ENCODE peak calls at places on chromosomes 16 and 17, in eight cellular contexts. C is heart left ventricle; F is pancreas; T is WTC11; L is CD4-positive, alpha-beta T cell; G is heart right ventricle; P is upper lobe of right lung; R is thoracic aorta. K is an unnamed sample.

GRCh38 chr16:87416826-87417471 is 24.8 kb downstream of the MAP1LC3B start:
- DNase-seq in C (no peak), L (no peak), R (no peak), F (no peak), P (no peak), T (no peak), G (no peak), K (no peak)

GRCh38 chr16:69166221-69166833 is 20.6 kb upstream of the SNTB2 start:
- DNase-seq in G (no peak), R (no peak), L (no peak), C (no peak), T (no peak), F (no peak), P (no peak), K (no peak)

GRCh38 chr17:50354776-50355175 is 8.8 kb downstream of the XYLT2 start:
- DNase-seq in G (no peak), F (no peak), T (no peak), C (no peak), P (peak), R (no peak), L (no peak), K (no peak)

GRCh38 chr16:74680681-74681080 is 14.0 kb upstream of the RFWD3 start:
- DNase-seq in C (no peak), G (no peak), R (no peak), F (no peak), T (no peak), P (no peak), L (no peak), K (no peak)

GRCh38 chr16:49918257-49918656 is 62.3 kb upstream of the ZNF423 start:
- DNase-seq in F (no peak), R (no peak), G (no peak), L (no peak), P (no peak), C (no peak), T (peak), K (no peak)

GRCh38 chr17:50173335-50173941 is 7.6 kb downstream of the SGCA start:
- DNase-seq in P (no peak), L (no peak), R (no peak), C (peak), F (no peak), T (no peak), G (peak), K (no peak)

GRCh38 chr17:65198653-65199382 is 61.6 kb downstream of the RGS9 start:
- DNase-seq in G (peak), L (no peak), P (no peak), F (no peak), R (no peak), C (no peak), T (no peak), K (peak)

GRCh38 chr17:70332356-70332755 is 163.0 kb downstream of the KCNJ2 start:
- DNase-seq in C (no peak), T (no peak), F (no peak), P (no peak), G (no peak), L (no peak), R (no peak), K (no peak)

GRCh38 chr17:65123757-65124675 is 13.2 kb upstream of the RGS9 start:
- DNase-seq in L (no peak), T (no peak), R (no peak), P (no peak), C (no peak), G (no peak), F (no peak), K (no peak)

GRCh38 chr17:10119203-10120112 is 78.9 kb downstream of the GAS7 start:
- DNase-seq in T (no peak), L (no peak), G (no peak), P (peak), R (no peak), F (peak), C (peak), K (no peak)

GRCh38 chr17:79461041-79461440 is 149.8 kb downstream of the RBFOX3 start:
- DNase-seq in P (no peak), L (no peak), R (no peak), C (no peak), F (no peak), T (no peak), G (no peak), K (no peak)

GRCh38 chr16:8713635-8714097 is 39.2 kb downstream of the ABAT start:
- DNase-seq in F (no peak), T (no peak), G (no peak), L (no peak), R (no peak), P (no peak), C (no peak), K (no peak)

GRCh38 chr17:72518810-72519597 is 398.2 kb downstream of the SOX9 start:
- DNase-seq in C (no peak), R (no peak), P (peak), G (no peak), F (peak), T (no peak), L (no peak), K (no peak)

GRCh38 chr17:70365098-70365583 is 195.8 kb downstream of the KCNJ2 start:
- DNase-seq in T (no peak), F (no peak), C (no peak), L (no peak), G (no peak), P (no peak), R (no peak), K (peak)

GRCh38 chr16:88569614-88569984 is 604 bp upstream of the ZC3H18 start:
- DNase-seq in G (no peak), R (no peak), L (no peak), C (no peak), T (peak), F (no peak), P (peak), K (no peak)

GRCh38 chr17:61408151-61409041 is 8.8 kb downstream of the TBX2 start:
- DNase-seq in C (peak), L (no peak), F (no peak), T (peak), R (no peak), P (peak), G (no peak), K (no peak)

GRCh38 chr17:48566717-48567116 is 11.4 kb downstream of the HOXB4 start:
- DNase-seq in T (no peak), P (no peak), R (no peak), F (no peak), C (no peak), L (no peak), G (no peak), K (no peak)

GRCh38 chr17:71173963-71174362 is 946.9 kb upstream of the SOX9 start:
- DNase-seq in R (no peak), G (no peak), T (no peak), C (no peak), P (no peak), F (no peak), L (no peak), K (no peak)

GRCh38 chr17:64732336-64733006 is 70.4 kb upstream of the SMURF2 start:
- DNase-seq in P (no peak), R (no peak), F (no peak), C (peak), L (no peak), T (no peak), G (peak), K (no peak)

GRCh38 chr17:8029121-8029520 is 9.7 kb upstream of the ALOX15B start:
- DNase-seq in C (no peak), R (no peak), P (no peak), L (no peak), T (no peak), G (no peak), F (no peak), K (no peak)

GRCh38 chr16:57000271-57001025 is 11.1 kb downstream of the NLRC5 start:
- DNase-seq in F (no peak), L (no peak), R (peak), C (peak), G (peak), T (no peak), P (no peak), K (peak)

GRCh38 chr17:39845052-39845976 is 18.8 kb downstream of the IKZF3 start:
- DNase-seq in R (no peak), G (no peak), L (no peak), P (no peak), F (no peak), T (no peak), C (no peak), K (no peak)

GRCh38 chr17:17682737-17683675 is 1.7 kb downstream of the RAI1 start:
- DNase-seq in L (peak), C (peak), F (peak), P (peak), T (peak), R (no peak), G (peak), K (peak)

GRCh38 chr16:28915181-28915580 is 9.9 kb downstream of the RABEP2 start:
- DNase-seq in F (no peak), T (no peak), G (no peak), C (no peak), L (no peak), P (no peak), R (no peak), K (no peak)

GRCh38 chr16:66489818-66490217 is 60.1 kb downstream of the TK2 start:
- DNase-seq in F (no peak), T (no peak), L (no peak), G (no peak), P (no peak), R (no peak), C (no peak), K (no peak)

GRCh38 chr17:81254955-81255717 is 16.0 kb downstream of the NDUFAF8 start:
- DNase-seq in L (no peak), T (peak), P (peak), G (peak), F (peak), R (no peak), C (peak), K (no peak)

GRCh38 chr17:80471922-80472321 is 4.5 kb downstream of the NPTX1 start:
- DNase-seq in P (no peak), R (no peak), L (no peak), F (no peak), T (no peak), C (no peak), G (no peak), K (no peak)

GRCh38 chr16:82630688-82631087 is 3.9 kb downstream of the CDH13 start:
- DNase-seq in P (no peak), C (no peak), G (no peak), L (no peak), R (no peak), F (no peak), T (no peak), K (no peak)

GRCh38 chr17:63629627-63630026 is 7.4 kb downstream of the MAP3K3 start:
- DNase-seq in P (no peak), R (no peak), F (no peak), C (no peak), G (no peak), T (no peak), L (no peak), K (no peak)

GRCh38 chr17:40956401-40957254 is 10.1 kb downstream of the KRT39 start:
- DNase-seq in G (no peak), L (no peak), T (no peak), C (no peak), R (no peak), F (no peak), P (no peak), K (no peak)

GRCh38 chr17:67528751-67529436 is 151.8 kb downstream of the PITPNC1 start:
- DNase-seq in T (peak), R (peak), F (peak), C (peak), P (peak), L (no peak), G (peak), K (no peak)

GRCh38 chr16:11955713-11956123 is 9.3 kb upstream of the TNFRSF17 start:
- DNase-seq in T (no peak), P (no peak), F (no peak), G (no peak), L (no peak), R (no peak), C (no peak), K (no peak)

GRCh38 chr16:12747261-12747660 is 56.4 kb downstream of the CPPED1 start:
- DNase-seq in R (no peak), C (no peak), T (no peak), L (no peak), F (no peak), G (no peak), P (no peak), K (no peak)

GRCh38 chr16:88527186-88527936 is 42.8 kb upstream of the ZC3H18 start:
- DNase-seq in G (peak), F (no peak), P (peak), L (peak), C (peak), T (peak), R (no peak), K (peak)

GRCh38 chr17:13957636-13958035 is 111.7 kb upstream of the COX10 start:
- DNase-seq in C (no peak), T (no peak), R (no peak), F (no peak), L (no peak), G (no peak), P (no peak), K (no peak)

GRCh38 chr17:7856081-7856791 is 1.1 kb downstream of the NAA38 start:
- DNase-seq in P (peak), G (peak), T (no peak), L (no peak), C (peak), F (peak), R (no peak), K (no peak)

DNA sequence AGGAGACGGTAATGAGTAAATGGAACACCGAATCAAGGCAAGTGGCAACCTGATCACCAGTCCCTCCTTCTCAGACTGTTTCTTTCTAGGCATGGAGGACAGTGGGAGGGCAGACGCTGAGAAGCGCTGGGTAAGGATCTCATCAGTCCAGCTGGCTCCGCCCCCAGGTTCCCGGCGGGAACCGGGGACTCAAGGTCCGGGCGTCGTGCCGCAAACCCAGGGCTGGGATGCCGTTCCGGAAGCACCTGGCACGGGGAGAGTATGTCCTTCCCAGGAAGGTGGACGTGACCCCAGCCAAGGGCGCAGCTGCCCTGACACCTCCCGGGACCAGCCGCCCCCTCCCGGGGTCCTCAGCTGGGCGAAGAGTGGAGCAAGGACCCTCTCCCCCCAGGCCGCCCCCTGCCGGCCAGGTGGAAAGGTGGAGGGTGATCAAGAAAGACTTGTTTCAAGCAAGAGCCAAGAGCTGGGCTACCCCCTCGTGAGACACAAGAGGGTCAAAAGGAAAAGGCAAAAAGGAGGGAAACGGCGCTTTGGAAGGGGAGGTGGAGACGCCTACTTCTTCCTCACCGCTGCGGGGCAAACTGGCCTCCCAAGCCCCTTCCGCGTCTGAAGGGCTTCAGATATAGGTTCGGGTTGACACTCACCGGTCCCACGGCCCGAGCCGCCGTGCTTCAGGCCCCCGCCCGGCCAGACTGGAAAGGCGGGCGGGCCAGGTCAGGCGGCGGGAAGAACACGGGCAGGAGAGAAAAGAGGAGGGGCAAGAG is at the start of gene MYO19:
- DNase-seq in T (peak), R (no peak), C (peak), F (peak), G (peak), L (peak), P (peak), K (no peak)
- TF ChIP-seq CTCF in T (peak), R (peak), C (peak), F (peak), G (no peak), L (peak), P (peak), K (peak)

GRCh38 chr17:57107498-57108101 is 22.6 kb downstream of the AKAP1 start:
- DNase-seq in T (no peak), R (no peak), G (no peak), F (no peak), P (peak), L (no peak), C (no peak), K (no peak)

GRCh38 chr17:57108656-57109392 is 23.8 kb downstream of the AKAP1 start:
- DNase-seq in F (no peak), C (no peak), T (no peak), R (peak), G (peak), L (no peak), P (no peak), K (no peak)

GRCh38 chr17:57106836-57107497 is 21.9 kb downstream of the AKAP1 start:
- DNase-seq in G (no peak), P (no peak), R (no peak), C (no peak), F (no peak), T (no peak), L (no peak), K (no peak)

GRCh38 chr17:57104461-57105175 is 19.6 kb downstream of the AKAP1 start:
- DNase-seq in L (no peak), P (no peak), F (no peak), C (no peak), T (no peak), G (no peak), R (no peak), K (no peak)

GRCh38 chr17:57106107-57106835 is 21.2 kb downstream of the AKAP1 start:
- DNase-seq in P (no peak), L (no peak), C (no peak), F (no peak), G (no peak), R (no peak), T (peak), K (no peak)
- TF ChIP-seq CTCF in P (peak), L (no peak), C (peak), F (no peak), G (peak), R (peak), T (peak), K (peak)

GRCh38 chr17:19361975-19362292 is 589 bp downstream of the B9D1 start:
- DNase-seq in F (no peak), C (no peak), P (no peak), L (no peak), T (no peak), G (no peak), R (no peak), K (no peak)

GRCh38 chr17:19363460-19364035 is 1.0 kb upstream of the B9D1 start:
- DNase-seq in F (no peak), T (no peak), C (peak), L (no peak), G (no peak), R (no peak), P (no peak), K (no peak)

GRCh38 chr17:19361326-19361725 is 1.2 kb downstream of the B9D1 start:
- DNase-seq in L (no peak), F (no peak), P (no peak), C (no peak), G (no peak), R (no peak), T (no peak), K (no peak)

GRCh38 chr17:19362293-19363113 is at the start of gene B9D1:
- DNase-seq in T (peak), F (peak), R (peak), P (peak), C (peak), L (peak), G (peak), K (peak)

DNA sequence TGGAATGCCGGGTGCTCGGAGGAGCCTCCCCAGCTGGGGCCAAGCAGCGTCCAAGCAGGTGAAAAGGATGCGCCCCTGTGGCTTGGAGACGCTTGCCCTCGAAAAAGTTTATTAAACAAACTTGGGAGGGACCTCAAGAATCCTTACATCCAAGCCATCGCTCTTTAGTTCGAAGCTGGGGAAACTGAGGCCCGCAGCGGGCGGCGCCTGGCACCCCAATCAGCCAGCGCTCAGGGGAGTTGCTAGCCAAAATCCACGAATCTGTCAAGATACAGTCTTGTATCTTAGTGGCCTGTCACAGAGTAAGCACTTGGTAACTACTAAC is 553 bp upstream of the B9D1 start:
- DNase-seq in L (no peak), T (no peak), C (no peak), P (no peak), F (no peak), G (no peak), R (no peak), K (no peak)
- TF ChIP-seq CTCF in L (peak), T (no peak), C (no peak), P (no peak), F (no peak), G (no peak), R (peak), K (no peak)

GRCh38 chr16:1923299-1924034 is 5.3 kb upstream of the HS3ST6 start:
- DNase-seq in T (peak), C (peak), L (no peak), F (no peak), R (no peak), G (no peak), P (no peak), K (no peak)
- TF ChIP-seq CTCF in T (no peak), C (no peak), L (no peak), F (no peak), R (no peak), G (no peak), P (peak), K (peak)

GRCh38 chr17:2064980-2065785 is 10.3 kb downstream of the HIC1 start:
- DNase-seq in C (peak), T (peak), R (no peak), L (no peak), F (no peak), P (no peak), G (no peak), K (no peak)
- TF ChIP-seq CTCF in C (no peak), T (peak), R (no peak), L (no peak), F (peak), P (peak), G (no peak), K (peak)

GRCh38 chr17:33292981-33293867 is at the start of gene ASIC2:
- DNase-seq in F (no peak), G (no peak), C (no peak), L (no peak), P (no peak), R (no peak), T (peak), K (no peak)
- TF ChIP-seq CTCF in F (no peak), G (no peak), C (no peak), L (no peak), P (no peak), R (no peak), T (no peak), K (no peak)

K was measured in GM06990.